ENCODE peak calls at places on chromosomes 7 and 10, in eight cellular contexts. H, Z, M, U, N, S, F and A are unnamed samples.
A peak's percentile ranks its signal among the peaks of the same experiment; 100 is the strongest.

GRCh38 chr7:157125376-157126223 is 13.1 kb upstream of the UBE3C start:
- DNase-seq in H (no peak), Z (no peak), M (no peak), U (no peak), N (peak; percentile 48), S (peak; percentile 36), F (no peak), A (no peak)

GRCh38 chr7:106417273-106417902 is 132.6 kb upstream of the NAMPT start:
- DNase-seq in H (no peak), Z (no peak), M (no peak), U (no peak), N (no peak), S (no peak), F (no peak), A (no peak)

GRCh38 chr7:70586822-70587221 is 545.1 kb upstream of the GALNT17 start:
- DNase-seq in H (no peak), Z (no peak), M (no peak), U (peak; percentile 64), N (no peak), S (no peak), F (no peak), A (no peak)

GRCh38 chr7:17608114-17608833 is 309.8 kb downstream of the AHR start:
- DNase-seq in H (no peak), Z (no peak), M (no peak), U (no peak), N (no peak), S (no peak), F (no peak), A (no peak)

GRCh38 chr10:47266602-47267001 is 33.4 kb upstream of the GDF10 start:
- DNase-seq in H (no peak), Z (no peak), M (no peak), U (no peak), N (no peak), S (no peak), F (no peak), A (no peak)

GRCh38 chr7:77482015-77482414 is 55.1 kb upstream of the PTPN12 start:
- DNase-seq in H (no peak), Z (no peak), M (no peak), U (no peak), N (no peak), S (no peak), F (no peak), A (no peak)

GRCh38 chr10:82934429-82934828 is 1059.4 kb downstream of the NRG3 start:
- DNase-seq in H (no peak), Z (no peak), M (no peak), U (no peak), N (peak; percentile 13), S (no peak), F (no peak), A (no peak)

GRCh38 chr7:43646603-43647313 is 63.9 kb downstream of the STK17A start:
- DNase-seq in H (no peak), Z (no peak), M (no peak), U (no peak), N (no peak), S (no peak), F (no peak), A (no peak)

GRCh38 chr10:103804866-103805265 is 50.5 kb downstream of the SH3PXD2A start:
- DNase-seq in H (no peak), Z (no peak), M (no peak), U (no peak), N (peak; percentile 37), S (no peak), F (no peak), A (no peak)

GRCh38 chr7:83415840-83416239 is 233.1 kb downstream of the SEMA3E start:
- DNase-seq in H (no peak), Z (no peak), M (no peak), U (no peak), N (no peak), S (no peak), F (no peak), A (no peak)

GRCh38 chr10:123633106-123633505 is 33.0 kb upstream of the GPR26 start:
- DNase-seq in H (no peak), Z (no peak), M (no peak), U (no peak), N (no peak), S (no peak), F (no peak), A (no peak)

GRCh38 chr7:151783958-151784575 is 92.8 kb downstream of the PRKAG2 start:
- DNase-seq in H (no peak), Z (no peak), M (no peak), U (no peak), N (no peak), S (no peak), F (no peak), A (no peak)

GRCh38 chr10:118800920-118801319 is 46.1 kb upstream of the CACUL1 start:
- DNase-seq in H (no peak), Z (peak; percentile 60), M (no peak), U (no peak), N (peak; percentile 47), S (peak; percentile 50), F (no peak), A (no peak)

GRCh38 chr7:32577421-32577820 is 82.1 kb downstream of the AVL9 start:
- DNase-seq in H (no peak), Z (no peak), M (no peak), U (no peak), N (peak; percentile 59), S (no peak), F (no peak), A (no peak)

GRCh38 chr10:106555599-106555998 is 608.9 kb downstream of the SORCS1 start:
- DNase-seq in H (no peak), Z (no peak), M (no peak), U (no peak), N (no peak), S (no peak), F (no peak), A (no peak)
- TF ChIP-seq CTCF in H (no peak), Z (no peak), M (no peak), U (no peak), N (no peak), S (no peak), F (no peak), A (no peak)

DNA sequence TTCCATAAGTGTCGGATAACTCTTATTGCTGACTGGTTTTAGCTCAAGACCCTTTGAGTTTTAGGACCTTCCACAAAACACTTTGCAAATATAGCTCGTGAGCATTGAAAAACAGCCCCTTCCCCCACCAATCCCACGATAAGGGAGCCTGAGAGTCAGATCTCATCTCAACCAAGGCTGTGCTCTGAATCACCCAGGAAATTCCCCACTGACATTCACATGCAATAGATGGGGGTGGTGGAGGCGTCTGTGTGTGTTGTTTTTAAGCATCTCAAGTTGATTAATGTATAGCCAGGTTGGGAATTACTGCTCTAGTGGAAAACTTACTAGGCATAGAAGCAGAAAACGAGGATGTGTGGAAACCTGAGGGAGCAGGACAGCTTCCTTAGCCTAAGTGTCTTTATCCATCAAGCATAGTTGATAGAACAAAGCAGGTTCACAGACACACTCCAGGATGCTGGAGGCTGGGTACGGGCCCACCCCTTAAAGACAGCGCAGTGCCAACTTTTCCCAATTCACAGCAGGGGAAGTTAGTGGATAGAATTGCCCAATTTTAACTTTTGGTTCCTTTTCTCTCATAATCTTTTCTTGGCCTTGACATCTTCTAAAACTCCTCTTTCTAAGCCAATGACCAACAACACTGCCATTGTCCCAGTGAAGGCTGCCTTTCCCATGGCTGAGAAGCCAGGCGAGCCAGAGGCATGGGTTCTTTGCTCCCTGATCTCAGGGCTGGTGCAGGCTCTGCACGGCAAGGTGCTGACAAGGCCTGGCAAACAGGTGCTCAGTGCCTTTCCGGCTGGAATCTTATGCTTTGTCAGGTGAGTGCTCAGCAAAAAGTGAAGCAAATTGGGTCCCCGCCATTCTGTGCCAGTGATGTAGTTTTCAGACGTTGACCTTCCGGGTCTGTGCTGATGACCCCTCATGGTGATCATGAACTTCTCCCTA is 98.5 kb upstream of the INSIG1 start:
- DNase-seq in H (no peak), Z (no peak), M (no peak), U (peak; percentile 61), N (no peak), S (no peak), F (no peak), A (no peak)
- TF ChIP-seq CTCF in H (no peak), Z (no peak), M (no peak), U (no peak), N (no peak), S (no peak), F (no peak), A (no peak)

DNA sequence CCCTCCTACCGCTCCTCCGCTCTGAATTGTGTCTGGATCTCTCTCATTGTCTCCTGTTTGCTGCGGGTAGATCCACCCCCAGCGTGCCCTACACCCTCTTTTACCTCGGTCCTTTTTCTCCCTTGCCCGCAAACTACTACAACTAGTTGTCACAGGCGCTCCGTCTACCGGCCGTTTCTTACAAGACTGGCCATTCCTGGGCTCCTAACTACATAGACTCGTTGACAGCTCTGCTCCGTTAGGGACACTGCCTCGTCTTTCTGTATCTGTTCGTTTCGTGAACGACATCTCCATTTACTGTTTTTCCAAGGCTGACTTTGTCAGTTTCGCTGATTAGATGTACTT is 793 bp downstream of the TAF3 start:
- DNase-seq in H (no peak), Z (peak; percentile 78), M (peak; percentile 25), U (no peak), N (peak; percentile 48), S (no peak), F (no peak), A (peak; percentile 25)
- TF ChIP-seq CTCF in H (peak; percentile 2), Z (no peak), M (peak; percentile 27), U (peak; percentile 19), N (peak; percentile 42), S (no peak), F (no peak), A (no peak)

GRCh38 chr7:44922351-44922694 is 37.0 kb upstream of the PURB start:
- DNase-seq in H (no peak), Z (no peak), M (no peak), U (no peak), N (no peak), S (no peak), F (no peak), A (no peak)
- TF ChIP-seq CTCF in H (no peak), Z (no peak), M (no peak), U (no peak), N (no peak), S (peak; percentile 13), F (no peak), A (no peak)